ENCODE peak calls at places on chromosomes 16 and 17, in nine cellular contexts. T is fibroblast of the aortic adventitia; D is RCC 7860; F is GM06990; W is T-helper 1 cell; O is OCI-LY7; L is HFF-Myc; R is stimulated activated CD4-positive, alpha-beta T cell treated with anti-CD3 and anti-CD28 coated beads, Interleukin-15, amount 100 ng/mL, for 1 hour; J is T-cell. M is an unnamed sample.

GRCh38 chr16:10619271-10619849 is 39.0 kb upstream of the EMP2 start:
- DNase-seq in O (no peak), F (no peak), T (no peak), L (no peak), D (no peak), J (no peak), W (no peak), R (no peak), M (peak)

GRCh38 chr16:68229431-68230175 is 6.3 kb downstream of the ESRP2 start:
- DNase-seq in W (peak), L (peak), D (peak), O (peak), J (no peak), F (no peak), T (peak), R (peak), M (no peak)

GRCh38 chr16:57530104-57530522 is 6.3 kb downstream of the CCDC102A start:
- DNase-seq in T (peak), J (peak), L (peak), O (peak), W (peak), R (peak), F (no peak), D (peak), M (no peak)

GRCh38 chr17:73419051-73419450 is 107.2 kb upstream of the CDC42EP4 start:
- DNase-seq in O (no peak), R (no peak), L (no peak), F (no peak), D (no peak), J (no peak), T (no peak), W (no peak), M (no peak)

GRCh38 chr16:29007865-29008593 is 23.2 kb downstream of the LAT start:
- DNase-seq in R (no peak), F (no peak), D (peak), L (peak), O (no peak), W (peak), J (peak), T (peak), M (no peak)

GRCh38 chr17:81631482-81631881 is 5.4 kb downstream of the NPLOC4 start:
- DNase-seq in T (no peak), D (no peak), R (no peak), F (no peak), J (no peak), L (no peak), O (no peak), W (no peak), M (no peak)

GRCh38 chr16:19694989-19695388 is 23.0 kb downstream of the KNOP1 start:
- DNase-seq in F (no peak), O (no peak), J (no peak), T (no peak), R (no peak), W (no peak), L (no peak), D (no peak), M (no peak)

GRCh38 chr17:77178050-77178449 is 37.3 kb downstream of the SEC14L1 start:
- DNase-seq in F (no peak), J (no peak), O (no peak), T (no peak), W (no peak), R (no peak), L (no peak), D (no peak), M (peak)

GRCh38 chr17:28726396-28726911 is 421 bp upstream of the TLCD1 start:
- DNase-seq in D (no peak), T (peak), W (peak), F (no peak), J (peak), O (no peak), L (no peak), R (peak), M (no peak)

GRCh38 chr17:79979201-79979840 is 56.4 kb downstream of the TBC1D16 start:
- DNase-seq in D (no peak), J (no peak), L (no peak), W (no peak), R (no peak), F (no peak), T (no peak), O (no peak), M (no peak)

GRCh38 chr16:17296412-17296811 is 174.3 kb downstream of the XYLT1 start:
- DNase-seq in R (no peak), J (no peak), F (no peak), T (no peak), D (no peak), W (no peak), L (no peak), O (no peak), M (no peak)

GRCh38 chr17:77025781-77026180 is 115.0 kb upstream of the SEC14L1 start:
- DNase-seq in W (no peak), D (no peak), T (no peak), L (no peak), O (no peak), F (no peak), R (no peak), J (no peak), M (no peak)

GRCh38 chr16:87273471-87274030 is 43.6 kb downstream of the C16orf95 start:
- DNase-seq in T (no peak), D (no peak), F (no peak), R (no peak), W (no peak), L (no peak), O (no peak), J (no peak), M (no peak)

GRCh38 chr16:4693296-4693955 is at the start of gene NUDT16L1:
- DNase-seq in T (peak), D (peak), R (peak), J (peak), O (peak), F (peak), W (peak), L (peak), M (peak)

GRCh38 chr16:1194665-1195392 is 30.2 kb downstream of the TPSG1 start:
- DNase-seq in W (no peak), D (no peak), F (no peak), O (peak), L (no peak), T (no peak), J (no peak), R (peak), M (no peak)

GRCh38 chr17:47978324-47978723 is 7.4 kb downstream of the CDK5RAP3 start:
- DNase-seq in R (peak), J (peak), F (no peak), L (peak), T (peak), O (peak), D (peak), W (peak), M (peak)

GRCh38 chr16:24463196-24463945 is 76.0 kb upstream of the RBBP6 start:
- DNase-seq in F (no peak), L (no peak), O (no peak), D (no peak), T (no peak), R (no peak), J (no peak), W (no peak), M (no peak)

GRCh38 chr17:75720656-75721462 is at the start of gene ITGB4:
- DNase-seq in R (peak), J (peak), T (no peak), W (peak), O (peak), L (no peak), D (no peak), F (peak), M (peak)

GRCh38 chr16:28497386-28497785 is 2.9 kb downstream of the APOBR start:
- DNase-seq in R (no peak), L (no peak), D (no peak), W (no peak), T (no peak), F (no peak), O (no peak), J (no peak), M (no peak)

GRCh38 chr17:373616-374225 is 21.1 kb upstream of the RPH3AL start:
- DNase-seq in O (no peak), J (no peak), W (no peak), R (no peak), T (no peak), L (no peak), D (peak), F (no peak), M (no peak)